ENCODE peak calls at places on chromosome 7, in five cellular contexts. One of them, this sample, is unnamed.

GRCh38 chr7:151110236-151110940 is 24.1 kb downstream of the AGAP3 start:
- DNase-seq in amniotic stem cell: no peak
- DNase-seq in NCI-H446: no peak
- DNase-seq in stimulated activated naive CD8-positive, alpha-beta T cell treated with anti-CD3 and anti-CD28 coated beads, Interleukin-15, Interleukin-2, amounts not matched to agents 100 U/mL and 50 U/mL, for 24 hours: no peak
- DNase-seq in activated T-cell treated with anti-CD3 and anti-CD28 coated beads for 1 hour: no peak
- DNase-seq in this sample: no peak

GRCh38 chr7:127396184-127396583 is 3.7 kb upstream of the ZNF800 start:
- DNase-seq in NCI-H446: no peak
- DNase-seq in stimulated activated naive CD8-positive, alpha-beta T cell treated with anti-CD3 and anti-CD28 coated beads, Interleukin-15, Interleukin-2, amounts not matched to agents 100 U/mL and 50 U/mL, for 24 hours: no peak
- DNase-seq in activated T-cell treated with anti-CD3 and anti-CD28 coated beads for 1 hour: no peak
- DNase-seq in amniotic stem cell: no peak
- DNase-seq in this sample: no peak

GRCh38 chr7:47677664-47678063 is 95.8 kb upstream of the TNS3 start:
- DNase-seq in stimulated activated naive CD8-positive, alpha-beta T cell treated with anti-CD3 and anti-CD28 coated beads, Interleukin-15, Interleukin-2, amounts not matched to agents 100 U/mL and 50 U/mL, for 24 hours: no peak
- DNase-seq in amniotic stem cell: no peak
- DNase-seq in NCI-H446: no peak
- DNase-seq in activated T-cell treated with anti-CD3 and anti-CD28 coated beads for 1 hour: no peak
- DNase-seq in this sample: no peak

GRCh38 chr7:30828591-30828990 is 57.4 kb downstream of the MINDY4 start:
- DNase-seq in amniotic stem cell: no peak
- DNase-seq in activated T-cell treated with anti-CD3 and anti-CD28 coated beads for 1 hour: no peak
- DNase-seq in stimulated activated naive CD8-positive, alpha-beta T cell treated with anti-CD3 and anti-CD28 coated beads, Interleukin-15, Interleukin-2, amounts not matched to agents 100 U/mL and 50 U/mL, for 24 hours: no peak
- DNase-seq in NCI-H446: no peak
- DNase-seq in this sample: no peak

GRCh38 chr7:74013539-74014272 is 14.3 kb upstream of the ELN start:
- DNase-seq in amniotic stem cell: no peak
- DNase-seq in activated T-cell treated with anti-CD3 and anti-CD28 coated beads for 1 hour: no peak
- DNase-seq in NCI-H446: peak
- DNase-seq in stimulated activated naive CD8-positive, alpha-beta T cell treated with anti-CD3 and anti-CD28 coated beads, Interleukin-15, Interleukin-2, amounts not matched to agents 100 U/mL and 50 U/mL, for 24 hours: no peak
- DNase-seq in this sample: no peak

GRCh38 chr7:129205987-129206785 is 17.8 kb downstream of the SMO start:
- DNase-seq in stimulated activated naive CD8-positive, alpha-beta T cell treated with anti-CD3 and anti-CD28 coated beads, Interleukin-15, Interleukin-2, amounts not matched to agents 100 U/mL and 50 U/mL, for 24 hours: no peak
- DNase-seq in activated T-cell treated with anti-CD3 and anti-CD28 coated beads for 1 hour: no peak
- DNase-seq in NCI-H446: no peak
- DNase-seq in amniotic stem cell: no peak
- DNase-seq in this sample: no peak

GRCh38 chr7:100444311-100445278 is 8.3 kb upstream of the PPP1R35 start:
- DNase-seq in stimulated activated naive CD8-positive, alpha-beta T cell treated with anti-CD3 and anti-CD28 coated beads, Interleukin-15, Interleukin-2, amounts not matched to agents 100 U/mL and 50 U/mL, for 24 hours: no peak
- DNase-seq in amniotic stem cell: no peak
- DNase-seq in NCI-H446: no peak
- DNase-seq in activated T-cell treated with anti-CD3 and anti-CD28 coated beads for 1 hour: no peak
- DNase-seq in this sample: no peak

GRCh38 chr7:98251251-98251843 is 685 bp downstream of the TECPR1 start:
- DNase-seq in NCI-H446: peak
- DNase-seq in activated T-cell treated with anti-CD3 and anti-CD28 coated beads for 1 hour: peak
- DNase-seq in stimulated activated naive CD8-positive, alpha-beta T cell treated with anti-CD3 and anti-CD28 coated beads, Interleukin-15, Interleukin-2, amounts not matched to agents 100 U/mL and 50 U/mL, for 24 hours: peak
- DNase-seq in amniotic stem cell: no peak
- DNase-seq in this sample: peak

GRCh38 chr7:2979276-2979675 is 64.4 kb downstream of the CARD11 start:
- DNase-seq in amniotic stem cell: no peak
- DNase-seq in NCI-H446: no peak
- DNase-seq in stimulated activated naive CD8-positive, alpha-beta T cell treated with anti-CD3 and anti-CD28 coated beads, Interleukin-15, Interleukin-2, amounts not matched to agents 100 U/mL and 50 U/mL, for 24 hours: no peak
- DNase-seq in activated T-cell treated with anti-CD3 and anti-CD28 coated beads for 1 hour: no peak
- DNase-seq in this sample: no peak

GRCh38 chr7:45649560-45650346 is 75.6 kb downstream of the ADCY1 start:
- DNase-seq in activated T-cell treated with anti-CD3 and anti-CD28 coated beads for 1 hour: no peak
- DNase-seq in amniotic stem cell: no peak
- DNase-seq in stimulated activated naive CD8-positive, alpha-beta T cell treated with anti-CD3 and anti-CD28 coated beads, Interleukin-15, Interleukin-2, amounts not matched to agents 100 U/mL and 50 U/mL, for 24 hours: no peak
- DNase-seq in NCI-H446: no peak
- DNase-seq in this sample: no peak